ENCODE peak calls at places on chromosomes 2 and 18, in six cellular contexts. One of them, this sample, is unnamed. For H3K4me1, the result is how much of the 10 kb centered on the place peaks cover.

GRCh38 chr2:218465987-218466633 is 47.2 kb downstream of the VIL1 start:
- DNase-seq in mucosa of descending colon: no peak
- DNase-seq in kidney: no peak
- DNase-seq in CD8-positive, alpha-beta T cell: no peak
- DNase-seq in PC-3: peak
- DNase-seq in spleen: no peak
- DNase-seq in this sample: no peak

GRCh38 chr2:171409436-171409971 is 24.3 kb downstream of the METTL8 start:
- DNase-seq in kidney: no peak
- DNase-seq in spleen: no peak
- DNase-seq in mucosa of descending colon: no peak
- DNase-seq in CD8-positive, alpha-beta T cell: no peak
- DNase-seq in PC-3: no peak
- DNase-seq in this sample: no peak

GRCh38 chr2:54895735-54896134 is 154.5 kb downstream of the RTN4 start:
- DNase-seq in kidney: no peak
- DNase-seq in PC-3: no peak
- DNase-seq in CD8-positive, alpha-beta T cell: no peak
- DNase-seq in mucosa of descending colon: no peak
- DNase-seq in spleen: no peak
- DNase-seq in this sample: no peak

GRCh38 chr2:70450641-70451250 is 102.9 kb downstream of the TGFA start:
- DNase-seq in PC-3: peak
- DNase-seq in mucosa of descending colon: no peak
- DNase-seq in spleen: no peak
- DNase-seq in CD8-positive, alpha-beta T cell: no peak
- DNase-seq in kidney: no peak
- DNase-seq in this sample: no peak

GRCh38 chr18:27839141-27839540 is 337.8 kb downstream of the CDH2 start:
- DNase-seq in kidney: no peak
- DNase-seq in PC-3: peak
- DNase-seq in spleen: no peak
- DNase-seq in mucosa of descending colon: no peak
- DNase-seq in CD8-positive, alpha-beta T cell: no peak
- DNase-seq in this sample: no peak

GRCh38 chr2:143514413-143514812 is 385.2 kb downstream of the ARHGAP15 start:
- DNase-seq in CD8-positive, alpha-beta T cell: no peak
- DNase-seq in mucosa of descending colon: no peak
- DNase-seq in kidney: no peak
- DNase-seq in spleen: no peak
- DNase-seq in PC-3: peak
- DNase-seq in this sample: no peak

GRCh38 chr2:240797500-240797895 is 22.5 kb downstream of the KIF1A start:
- DNase-seq in PC-3: no peak
- DNase-seq in spleen: peak
- DNase-seq in CD8-positive, alpha-beta T cell: no peak
- DNase-seq in mucosa of descending colon: peak
- DNase-seq in kidney: peak
- DNase-seq in this sample: no peak

GRCh38 chr2:25361261-25362048 is 19.7 kb upstream of the DNMT3A start:
- DNase-seq in spleen: peak
- DNase-seq in PC-3: no peak
- DNase-seq in CD8-positive, alpha-beta T cell: no peak
- DNase-seq in kidney: no peak
- DNase-seq in mucosa of descending colon: no peak
- DNase-seq in this sample: no peak

GRCh38 chr2:201952212-201952611 is 81.4 kb upstream of the FZD7 start:
- DNase-seq in spleen: no peak
- DNase-seq in CD8-positive, alpha-beta T cell: no peak
- DNase-seq in kidney: no peak
- DNase-seq in PC-3: peak
- DNase-seq in mucosa of descending colon: no peak
- DNase-seq in this sample: no peak

GRCh38 chr18:910247-910646 is 5.6 kb downstream of the ADCYAP1 start:
- DNase-seq in PC-3: no peak
- DNase-seq in mucosa of descending colon: no peak
- DNase-seq in kidney: no peak
- DNase-seq in CD8-positive, alpha-beta T cell: no peak
- DNase-seq in spleen: no peak
- DNase-seq in this sample: no peak

GRCh38 chr18:36334798-36335197 is 37.3 kb downstream of the FHOD3 start:
- DNase-seq in spleen: no peak
- DNase-seq in PC-3: no peak
- DNase-seq in CD8-positive, alpha-beta T cell: no peak
- DNase-seq in mucosa of descending colon: no peak
- DNase-seq in kidney: peak
- DNase-seq in this sample: no peak

GRCh38 chr2:223601932-223602676 is at the start of gene SCG2:
- DNase-seq in mucosa of descending colon: peak
- DNase-seq in spleen: peak
- DNase-seq in CD8-positive, alpha-beta T cell: peak
- DNase-seq in kidney: peak
- DNase-seq in PC-3: peak
- DNase-seq in this sample: peak

DNA sequence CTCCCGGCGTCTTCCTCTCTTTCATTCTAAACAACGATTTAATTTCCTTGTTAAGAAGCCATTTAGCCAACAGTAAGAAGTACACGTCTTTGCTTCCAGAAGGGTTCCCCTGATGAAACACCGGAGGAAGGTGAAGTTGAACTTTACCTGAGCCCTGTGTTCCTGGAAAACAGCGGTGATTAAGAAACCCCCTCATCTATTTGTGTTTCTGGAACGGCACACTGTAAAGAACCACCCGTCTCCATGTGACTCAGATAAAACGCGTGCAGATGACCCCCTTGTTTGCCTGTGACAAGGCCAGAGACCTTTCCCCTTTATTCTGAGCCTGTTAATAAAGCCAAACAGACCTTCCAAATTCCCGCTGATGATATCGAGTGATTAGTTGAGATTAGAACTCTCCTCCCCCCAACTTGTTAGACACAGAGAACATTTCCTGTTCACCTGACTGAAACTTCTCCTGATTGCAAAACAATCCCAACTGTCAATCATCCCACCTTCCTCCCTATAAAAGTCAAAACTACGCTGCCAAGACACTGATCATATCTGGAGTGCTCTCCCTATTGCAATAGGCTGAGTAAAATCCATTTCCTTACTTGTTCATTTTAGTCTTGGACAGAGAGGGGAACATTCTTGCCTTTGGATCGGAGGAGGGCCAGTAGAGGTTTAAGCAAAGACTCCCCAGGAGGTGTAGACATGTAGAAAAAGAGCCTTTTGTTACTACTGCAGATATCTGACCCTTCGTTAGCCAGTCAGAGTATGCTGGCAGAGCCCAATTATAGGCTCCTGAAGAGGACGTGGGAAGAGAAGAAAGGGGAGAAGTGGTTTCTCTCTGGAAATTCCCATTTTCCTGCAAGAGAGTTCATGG is 883 bp upstream of the IWS1 start:
- DNase-seq in kidney: no peak
- DNase-seq in spleen: no peak
- DNase-seq in mucosa of descending colon: no peak
- DNase-seq in CD8-positive, alpha-beta T cell: no peak
- DNase-seq in PC-3: peak
- DNase-seq in this sample: no peak
- TF ChIP-seq CTCF in kidney: peak
- TF ChIP-seq CTCF in spleen: no peak
- TF ChIP-seq CTCF in mucosa of descending colon: no peak
- TF ChIP-seq CTCF in CD8-positive, alpha-beta T cell: no peak
- TF ChIP-seq CTCF in PC-3: peak
- TF ChIP-seq CTCF in this sample: no peak

GRCh38 chr2:758073-758820 is 81.0 kb upstream of the TMEM18 start:
- DNase-seq in kidney: no peak
- DNase-seq in PC-3: no peak
- DNase-seq in CD8-positive, alpha-beta T cell: no peak
- DNase-seq in mucosa of descending colon: no peak
- DNase-seq in spleen: no peak
- DNase-seq in this sample: no peak
- H3K4me1 ChIP-seq in kidney: under half
- H3K4me1 ChIP-seq in PC-3: under half
- H3K4me1 ChIP-seq in CD8-positive, alpha-beta T cell: under half
- H3K4me1 ChIP-seq in mucosa of descending colon: under half
- H3K4me1 ChIP-seq in spleen: under half
- H3K4me1 ChIP-seq in this sample: under half

GRCh38 chr2:9807056-9807455 is 36.2 kb upstream of the TAF1B start:
- DNase-seq in spleen: no peak
- DNase-seq in PC-3: no peak
- DNase-seq in kidney: peak
- DNase-seq in CD8-positive, alpha-beta T cell: no peak
- DNase-seq in mucosa of descending colon: no peak
- DNase-seq in this sample: no peak
- TF ChIP-seq CTCF in spleen: no peak
- TF ChIP-seq CTCF in PC-3: no peak
- TF ChIP-seq CTCF in kidney: no peak
- TF ChIP-seq CTCF in CD8-positive, alpha-beta T cell: no peak
- TF ChIP-seq CTCF in mucosa of descending colon: no peak
- TF ChIP-seq CTCF in this sample: no peak

DNA sequence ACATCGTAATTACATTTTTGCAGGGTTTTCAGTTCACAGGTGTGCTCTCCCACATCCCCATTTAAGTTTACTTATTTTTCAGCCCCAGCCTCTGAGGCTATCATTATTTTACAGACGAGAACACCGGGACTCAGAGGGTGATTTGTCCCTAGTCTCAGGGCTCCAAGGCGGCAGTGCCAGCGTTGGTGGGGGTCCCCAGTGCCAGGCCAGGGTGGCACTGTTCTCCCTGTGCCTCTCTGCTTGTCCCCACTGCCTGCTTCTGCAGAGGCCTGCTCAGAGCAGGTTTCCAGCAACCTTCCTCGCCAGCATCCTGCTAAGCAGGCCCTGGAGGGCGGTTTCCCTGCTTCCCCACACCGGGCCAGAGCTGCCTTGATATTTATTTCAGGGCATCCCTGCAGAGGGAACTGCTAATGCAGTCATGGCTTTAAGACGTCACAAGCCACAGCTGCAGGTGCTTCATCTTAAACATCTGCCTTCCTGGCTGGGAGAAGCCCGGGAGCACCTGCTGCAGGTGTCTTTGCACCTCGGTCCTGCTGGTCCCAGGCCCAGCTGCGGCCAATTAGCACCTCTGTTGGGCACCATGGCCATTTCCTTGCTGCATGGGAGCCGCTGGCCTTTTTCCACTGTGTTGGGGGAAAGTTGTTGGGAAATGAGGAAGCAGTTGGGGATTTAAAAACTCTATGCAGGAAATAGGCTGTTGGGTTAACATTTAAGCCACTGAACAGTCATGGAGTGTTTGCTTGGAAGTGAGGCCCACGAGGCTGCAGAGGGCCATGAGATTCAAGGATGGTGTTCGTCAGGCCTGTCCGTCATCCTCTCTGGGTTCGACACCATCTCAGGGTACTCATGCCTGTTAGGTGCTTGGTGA is 22.8 kb downstream of the HPCAL1 start:
- DNase-seq in PC-3: no peak
- DNase-seq in spleen: no peak
- DNase-seq in CD8-positive, alpha-beta T cell: no peak
- DNase-seq in mucosa of descending colon: peak
- DNase-seq in kidney: no peak
- DNase-seq in this sample: peak
- H3K4me1 ChIP-seq in PC-3: under half
- H3K4me1 ChIP-seq in spleen: half or more
- H3K4me1 ChIP-seq in CD8-positive, alpha-beta T cell: half or more
- H3K4me1 ChIP-seq in mucosa of descending colon: under half
- H3K4me1 ChIP-seq in kidney: under half
- H3K4me1 ChIP-seq in this sample: half or more

GRCh38 chr2:182901748-182902147 is 35.3 kb upstream of the FRZB start:
- DNase-seq in kidney: no peak
- DNase-seq in CD8-positive, alpha-beta T cell: no peak
- DNase-seq in mucosa of descending colon: no peak
- DNase-seq in spleen: peak
- DNase-seq in PC-3: no peak
- DNase-seq in this sample: no peak
- TF ChIP-seq CTCF in kidney: no peak
- TF ChIP-seq CTCF in CD8-positive, alpha-beta T cell: no peak
- TF ChIP-seq CTCF in mucosa of descending colon: no peak
- TF ChIP-seq CTCF in spleen: no peak
- TF ChIP-seq CTCF in PC-3: no peak
- TF ChIP-seq CTCF in this sample: no peak

GRCh38 chr2:10573709-10574108 is 116.1 kb downstream of the NOL10 start:
- DNase-seq in mucosa of descending colon: no peak
- DNase-seq in spleen: no peak
- DNase-seq in CD8-positive, alpha-beta T cell: no peak
- DNase-seq in PC-3: no peak
- DNase-seq in kidney: no peak
- DNase-seq in this sample: no peak

GRCh38 chr2:10575566-10576300 is 114.0 kb downstream of the NOL10 start:
- DNase-seq in spleen: no peak
- DNase-seq in mucosa of descending colon: no peak
- DNase-seq in CD8-positive, alpha-beta T cell: no peak
- DNase-seq in kidney: no peak
- DNase-seq in PC-3: peak
- DNase-seq in this sample: no peak

GRCh38 chr2:10579441-10580169 is 110.2 kb downstream of the NOL10 start:
- DNase-seq in PC-3: no peak
- DNase-seq in kidney: no peak
- DNase-seq in CD8-positive, alpha-beta T cell: no peak
- DNase-seq in spleen: no peak
- DNase-seq in mucosa of descending colon: no peak
- DNase-seq in this sample: no peak

GRCh38 chr2:10574911-10575310 is 114.9 kb downstream of the NOL10 start:
- DNase-seq in mucosa of descending colon: no peak
- DNase-seq in spleen: no peak
- DNase-seq in kidney: no peak
- DNase-seq in CD8-positive, alpha-beta T cell: no peak
- DNase-seq in PC-3: no peak
- DNase-seq in this sample: no peak

GRCh38 chr2:10576456-10576855 is 113.3 kb downstream of the NOL10 start:
- DNase-seq in kidney: no peak
- DNase-seq in CD8-positive, alpha-beta T cell: no peak
- DNase-seq in mucosa of descending colon: no peak
- DNase-seq in PC-3: no peak
- DNase-seq in spleen: no peak
- DNase-seq in this sample: no peak
- H3K4me1 ChIP-seq in kidney: under half
- H3K4me1 ChIP-seq in CD8-positive, alpha-beta T cell: under half
- H3K4me1 ChIP-seq in mucosa of descending colon: under half
- H3K4me1 ChIP-seq in PC-3: under half
- H3K4me1 ChIP-seq in spleen: under half
- H3K4me1 ChIP-seq in this sample: under half

GRCh38 chr18:26772691-26773090 is 92.8 kb downstream of the AQP4 start:
- DNase-seq in spleen: no peak
- DNase-seq in kidney: no peak
- DNase-seq in CD8-positive, alpha-beta T cell: no peak
- DNase-seq in mucosa of descending colon: no peak
- DNase-seq in PC-3: no peak
- DNase-seq in this sample: no peak

GRCh38 chr18:26768388-26768787 is 97.1 kb downstream of the AQP4 start:
- DNase-seq in mucosa of descending colon: no peak
- DNase-seq in spleen: no peak
- DNase-seq in PC-3: no peak
- DNase-seq in CD8-positive, alpha-beta T cell: no peak
- DNase-seq in kidney: no peak
- DNase-seq in this sample: no peak

GRCh38 chr18:26777316-26778053 is 88.0 kb downstream of the AQP4 start:
- DNase-seq in kidney: no peak
- DNase-seq in mucosa of descending colon: no peak
- DNase-seq in CD8-positive, alpha-beta T cell: no peak
- DNase-seq in spleen: no peak
- DNase-seq in PC-3: peak
- DNase-seq in this sample: no peak

GRCh38 chr18:26771524-26771923 is 94.0 kb downstream of the AQP4 start:
- DNase-seq in mucosa of descending colon: no peak
- DNase-seq in spleen: no peak
- DNase-seq in kidney: no peak
- DNase-seq in CD8-positive, alpha-beta T cell: no peak
- DNase-seq in PC-3: peak
- DNase-seq in this sample: peak
- TF ChIP-seq CTCF in mucosa of descending colon: no peak
- TF ChIP-seq CTCF in spleen: no peak
- TF ChIP-seq CTCF in kidney: peak
- TF ChIP-seq CTCF in CD8-positive, alpha-beta T cell: no peak
- TF ChIP-seq CTCF in PC-3: peak
- TF ChIP-seq CTCF in this sample: peak

GRCh38 chr2:239236808-239237205 is 164.0 kb downstream of the HDAC4 start:
- DNase-seq in CD8-positive, alpha-beta T cell: no peak
- DNase-seq in mucosa of descending colon: no peak
- DNase-seq in spleen: peak
- DNase-seq in kidney: no peak
- DNase-seq in PC-3: no peak
- DNase-seq in this sample: no peak
- H3K4me1 ChIP-seq in CD8-positive, alpha-beta T cell: under half
- H3K4me1 ChIP-seq in mucosa of descending colon: under half
- H3K4me1 ChIP-seq in spleen: half or more
- H3K4me1 ChIP-seq in kidney: under half
- H3K4me1 ChIP-seq in PC-3: under half
- H3K4me1 ChIP-seq in this sample: under half

This sample was measured in body of pancreas.